ENCODE peak calls at places on chromosomes 12 and 14, in five cellular contexts. G is heart right ventricle; I is hepatocyte; Z is CD8-positive, alpha-beta T cell; L is cardiac fibroblast. W is an unnamed sample.
A peak's percentile ranks its signal among the peaks of the same experiment; 100 is the strongest.

GRCh38 chr14:54565236-54566151 is 1.4 kb upstream of the SAMD4A start:
- DNase-seq in G (peak; percentile 96), I (peak; percentile 97), Z (peak; percentile 75), L (peak; percentile 87), W (peak; percentile 93)

GRCh38 chr12:124347805-124348658 is 53.1 kb downstream of the RFLNA start:
- DNase-seq in G (no peak), I (no peak), Z (peak; percentile 38), L (no peak), W (no peak)

GRCh38 chr14:75499084-75499875 is 23.0 kb upstream of the BATF start:
- DNase-seq in G (no peak), I (no peak), Z (no peak), L (no peak), W (no peak)

GRCh38 chr12:124168016-124168415 is 126.9 kb upstream of the RFLNA start:
- DNase-seq in G (no peak), I (no peak), Z (no peak), L (no peak), W (no peak)

GRCh38 chr12:118371354-118372282 is 1.1 kb downstream of the TAOK3 start:
- DNase-seq in G (peak; percentile 19), I (peak; percentile 37), Z (peak; percentile 12), L (no peak), W (peak; percentile 41)

GRCh38 chr12:27272375-27273028 is 28.4 kb downstream of the STK38L start:
- DNase-seq in G (no peak), I (peak; percentile 18), Z (no peak), L (no peak), W (peak; percentile 17)

GRCh38 chr14:44170099-44170498 is 337.0 kb downstream of the FSCB start:
- DNase-seq in G (no peak), I (no peak), Z (no peak), L (peak; percentile 76), W (peak; percentile 72)

GRCh38 chr12:99498756-99499155 is 148.8 kb upstream of the GARIN6 start:
- DNase-seq in G (no peak), I (no peak), Z (no peak), L (peak; percentile 2), W (no peak)

GRCh38 chr14:55432628-55433027 is 7.8 kb downstream of the TBPL2 start:
- DNase-seq in G (no peak), I (no peak), Z (no peak), L (no peak), W (no peak)

GRCh38 chr12:1792406-1792805 is 28.0 kb upstream of the LRTM2 start:
- DNase-seq in G (no peak), I (no peak), Z (no peak), L (no peak), W (no peak)

GRCh38 chr12:76621582-76622024 is 62.0 kb upstream of the OSBPL8 start:
- DNase-seq in G (peak; percentile 69), I (peak; percentile 86), Z (peak; percentile 72), L (peak; percentile 85), W (peak; percentile 75)

GRCh38 chr14:49019467-49020100 is 566.6 kb downstream of the RPS29 start:
- DNase-seq in G (no peak), I (no peak), Z (no peak), L (no peak), W (no peak)

GRCh38 chr12:112107728-112108447 is 695 bp downstream of the NAA25 start:
- DNase-seq in G (peak; percentile 57), I (peak; percentile 56), Z (no peak), L (peak; percentile 22), W (peak; percentile 88)

GRCh38 chr14:77407158-77407557 is 16.2 kb downstream of the NOXRED1 start:
- DNase-seq in G (no peak), I (no peak), Z (no peak), L (peak; percentile 2), W (no peak)

GRCh38 chr14:67010602-67011001 is 178.6 kb upstream of the GARIN2 start:
- DNase-seq in G (no peak), I (no peak), Z (no peak), L (no peak), W (no peak)

GRCh38 chr14:75242546-75243273 is 35.9 kb upstream of the FOS start:
- DNase-seq in G (peak; percentile 61), I (peak; percentile 75), Z (no peak), L (peak; percentile 80), W (peak; percentile 45)

GRCh38 chr12:105843989-105844768 is 294.6 kb downstream of the NUAK1 start:
- DNase-seq in G (no peak), I (peak; percentile 19), Z (no peak), L (no peak), W (peak; percentile 11)

GRCh38 chr12:1773937-1774655 is 46.3 kb upstream of the LRTM2 start:
- DNase-seq in G (no peak), I (no peak), Z (no peak), L (no peak), W (no peak)

GRCh38 chr12:10889226-10889625 is 5.2 kb upstream of the PRH1 start:
- DNase-seq in G (no peak), I (no peak), Z (no peak), L (no peak), W (no peak)

GRCh38 chr12:88036368-88036965 is 7.3 kb upstream of the C12orf50 start:
- DNase-seq in G (no peak), I (peak; percentile 13), Z (no peak), L (peak; percentile 61), W (peak; percentile 34)

GRCh38 chr12:124763594-124763979 is 100.1 kb downstream of the SCARB1 start:
- DNase-seq in G (no peak), I (no peak), Z (no peak), L (no peak), W (peak; percentile 30)

GRCh38 chr12:88493651-88494050 is 86.6 kb downstream of the KITLG start:
- DNase-seq in G (no peak), I (no peak), Z (no peak), L (peak; percentile 93), W (peak; percentile 84)

GRCh38 chr12:132490481-132491348 is 764 bp downstream of the FBRSL1 start:
- DNase-seq in G (no peak), I (peak; percentile 73), Z (no peak), L (peak; percentile 20), W (peak; percentile 40)

GRCh38 chr14:104221636-104222375 is 83.4 kb downstream of the KIF26A start:
- DNase-seq in G (no peak), I (no peak), Z (no peak), L (no peak), W (no peak)

GRCh38 chr12:28563286-28563685 is 373.0 kb downstream of the CCDC91 start:
- DNase-seq in G (no peak), I (no peak), Z (no peak), L (peak; percentile 43), W (no peak)

GRCh38 chr14:75452900-75453816 is 25.3 kb downstream of the JDP2 start:
- DNase-seq in G (peak; percentile 39), I (peak; percentile 83), Z (no peak), L (peak; percentile 77), W (peak; percentile 79)

GRCh38 chr12:7145671-7146070 is 15.5 kb downstream of the CLSTN3 start:
- DNase-seq in G (no peak), I (no peak), Z (no peak), L (no peak), W (no peak)

GRCh38 chr12:2682301-2683282 is 112.2 kb upstream of the FKBP4 start:
- DNase-seq in G (no peak), I (peak; percentile 44), Z (peak; percentile 51), L (peak; percentile 53), W (peak; percentile 59)

GRCh38 chr14:55104051-55104954 is 24.7 kb upstream of the LGALS3 start:
- DNase-seq in G (no peak), I (no peak), Z (no peak), L (no peak), W (no peak)

GRCh38 chr12:93091851-93092558 is 162.9 kb upstream of the EEA1 start:
- DNase-seq in G (no peak), I (no peak), Z (no peak), L (no peak), W (no peak)

GRCh38 chr14:55752580-55753365 is 172.8 kb downstream of the KTN1 start:
- DNase-seq in G (no peak), I (peak; percentile 30), Z (no peak), L (peak; percentile 68), W (no peak)

GRCh38 chr12:104060791-104061190 is 3.5 kb upstream of the HCFC2 start:
- DNase-seq in G (no peak), I (no peak), Z (no peak), L (no peak), W (no peak)

GRCh38 chr14:21248739-21249411 is 20.4 kb downstream of the HNRNPC start:
- DNase-seq in G (no peak), I (no peak), Z (no peak), L (no peak), W (no peak)

DNA sequence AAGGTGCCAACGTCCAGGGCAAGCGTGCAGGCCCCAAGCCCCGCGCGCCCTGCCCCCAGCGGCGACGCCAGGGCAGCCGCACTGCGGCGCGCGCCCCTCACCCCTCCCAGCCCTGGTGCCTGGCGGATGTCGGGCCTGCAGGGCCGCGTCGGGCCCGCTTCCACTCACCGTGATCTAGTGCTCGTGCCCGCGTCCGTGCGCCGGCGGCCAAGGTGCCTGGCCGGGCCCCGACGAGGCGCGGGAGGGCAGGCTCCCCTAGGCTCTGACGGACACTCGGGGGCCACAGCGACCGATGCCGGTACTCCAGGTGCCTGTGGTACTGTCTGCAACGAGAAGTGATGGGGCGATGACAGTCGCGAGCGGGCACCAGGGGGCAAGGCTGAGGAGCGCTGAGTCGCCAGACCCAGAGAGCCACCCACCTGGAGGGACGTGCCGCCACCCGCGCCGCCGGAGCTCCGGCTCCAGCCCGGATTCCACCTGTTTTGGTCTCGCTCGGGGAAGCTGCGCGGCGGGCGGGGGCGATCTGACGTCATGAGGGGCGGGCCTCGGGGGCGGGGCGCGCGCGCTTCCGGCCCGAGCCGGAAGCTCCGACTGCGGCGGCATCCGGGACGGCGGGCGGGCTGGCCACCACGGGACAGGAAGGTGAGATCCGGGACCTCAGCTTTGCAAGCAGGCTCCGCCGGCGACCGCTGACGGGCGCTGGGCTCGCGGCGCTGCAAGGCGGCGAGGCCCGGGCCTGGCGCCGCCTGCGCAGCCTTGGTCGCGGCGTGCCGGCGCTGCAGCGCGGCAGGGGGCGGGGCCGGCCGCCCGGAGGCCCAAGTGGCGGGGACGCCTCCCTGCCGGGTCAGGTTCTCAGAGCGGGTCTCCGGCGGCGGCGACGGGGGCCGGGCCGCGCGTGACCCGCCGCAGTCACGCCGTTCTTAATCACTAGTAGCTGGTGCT is at the start of the genes LYSET and MOAP1:
- DNase-seq in G (peak; percentile 89), I (peak; percentile 94), Z (peak; percentile 89), L (peak; percentile 82), W (peak; percentile 92)
- TF ChIP-seq CTCF in G (no peak), I (no peak), Z (peak; percentile 49), L (no peak), W (peak; percentile 9)

GRCh38 chr12:30748150-30748549 is 6.6 kb downstream of the CAPRIN2 start:
- DNase-seq in G (no peak), I (no peak), Z (no peak), L (no peak), W (peak; percentile 38)
- H3K4me3 ChIP-seq in G (no peak overlapping the region), I (no peak overlapping the region), Z (no peak overlapping the region), L (no peak overlapping the region), W (no peak overlapping the region)

DNA sequence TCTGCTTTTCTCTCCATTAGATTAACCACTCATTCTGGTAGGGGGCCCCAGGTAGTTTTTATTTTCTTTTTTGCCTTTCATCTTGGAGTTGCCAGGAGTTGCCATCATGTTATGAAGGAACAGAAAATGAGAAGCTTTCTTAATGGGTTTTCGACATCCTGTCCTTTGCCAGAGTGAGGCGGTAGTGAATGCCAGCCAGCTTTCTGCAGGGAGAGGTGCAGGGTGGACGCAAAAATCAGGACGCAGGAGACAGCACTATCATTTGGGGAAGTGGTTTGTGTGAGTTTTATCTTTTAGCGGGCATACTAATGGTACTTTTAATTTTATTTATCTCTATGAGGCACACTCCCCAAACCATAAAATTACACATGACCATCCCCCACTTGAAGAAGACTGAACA is 1.7 kb downstream of the RASSF8 start:
- DNase-seq in G (peak; percentile 43), I (peak; percentile 48), Z (no peak), L (peak; percentile 51), W (peak; percentile 57)
- TF ChIP-seq CTCF in G (no peak), I (peak; percentile 38), Z (no peak), L (peak; percentile 22), W (peak; percentile 32)

GRCh38 chr12:100668939-100669536 is 95.6 kb downstream of the GAS2L3 start:
- DNase-seq in G (peak; percentile 43), I (peak; percentile 86), Z (peak; percentile 31), L (peak; percentile 78), W (peak; percentile 79)
- H3K4me3 ChIP-seq in G (no peak overlapping the region), I (no peak overlapping the region), Z (no peak overlapping the region), L (no peak overlapping the region), W (no peak overlapping the region)

W was measured in cardiac muscle cell.